ENCODE peak calls at places on chromosomes 6 and 20, in five cellular contexts. L is NCI-H2081, W is CD14-positive monocyte, M is bronchial epithelial cell, T is progenitor cell of endocrine pancreas. B is an unnamed sample.

GRCh38 chr6:166567107-166567506 is 19.4 kb downstream of the RAMACL start:
- DNase-seq in W (no peak), M (peak), T (no peak), L (no peak), B (no peak)

GRCh38 chr6:117446851-117447250 is 21.1 kb upstream of the ROS1 start:
- DNase-seq in M (no peak), L (no peak), T (no peak), W (no peak), B (no peak)

GRCh38 chr20:38935967-38936407 is 9.8 kb downstream of the FAM83D start:
- DNase-seq in T (no peak), W (no peak), M (peak), L (no peak), B (no peak)

GRCh38 chr6:163347021-163347446 is 67.5 kb upstream of the QKI start:
- DNase-seq in L (no peak), W (no peak), M (peak), T (no peak), B (no peak)

GRCh38 chr20:8602389-8603116 is 466.3 kb upstream of the PLCB4 start:
- DNase-seq in L (no peak), M (no peak), W (no peak), T (no peak), B (no peak)

GRCh38 chr20:61061981-61062380 is 190.1 kb upstream of the CDH4 start:
- DNase-seq in W (no peak), T (no peak), L (no peak), M (no peak), B (no peak)

GRCh38 chr20:59484228-59484627 is 120.1 kb upstream of the PHACTR3 start:
- DNase-seq in W (no peak), M (no peak), T (no peak), L (no peak), B (no peak)

GRCh38 chr20:33672426-33673114 is 1.7 kb downstream of the NECAB3 start:
- DNase-seq in L (peak), W (no peak), M (no peak), T (no peak), B (no peak)

GRCh38 chr20:20009784-20010253 is 7.3 kb upstream of the NAA20 start:
- DNase-seq in W (no peak), L (peak), M (no peak), T (no peak), B (no peak)

GRCh38 chr6:81787313-81788068 is 35.0 kb upstream of the TENT5A start:
- DNase-seq in L (no peak), T (no peak), W (no peak), M (peak), B (no peak)

GRCh38 chr20:35166242-35166830 is 5.5 kb upstream of the PROCR start:
- DNase-seq in W (no peak), M (no peak), L (no peak), T (no peak), B (no peak)

GRCh38 chr20:29690274-29690673 is 1567.2 kb upstream of the DEFB115 start:
- DNase-seq in M (no peak), L (no peak), W (no peak), T (no peak), B (no peak)

GRCh38 chr6:107264357-107264831 is 149.1 kb upstream of the BEND3 start:
- DNase-seq in M (peak), W (no peak), T (no peak), L (peak), B (no peak)

B was measured in SIG-M5.